ENCODE peak calls at places on chromosomes 12 and 14, in four cellular contexts. F is fibroblast of lung, N is foreskin fibroblast, B is memory B cell. M is an unnamed sample.

GRCh38 chr12:54413284-54414190 is 5.5 kb downstream of the ITGA5 start:
- DNase-seq in F (no peak), N (no peak), B (peak), M (peak)

GRCh38 chr14:58572092-58572853 is 65.5 kb upstream of the DACT1 start:
- DNase-seq in B (no peak), F (peak), N (peak), M (peak)

GRCh38 chr14:106551265-106551664 is 1024.9 kb downstream of the TMEM121 start:
- DNase-seq in N (no peak), B (no peak), F (no peak), M (no peak)

GRCh38 chr14:54881235-54881760 is 21.3 kb downstream of the GCH1 start:
- DNase-seq in F (peak), N (peak), B (peak), M (no peak)

GRCh38 chr14:37142835-37143499 is 29.4 kb downstream of the SLC25A21 start:
- DNase-seq in B (no peak), N (peak), F (peak), M (peak)

GRCh38 chr14:100788517-100789365 is 37.2 kb upstream of the MEG3 start:
- DNase-seq in B (no peak), N (no peak), F (no peak), M (no peak)

GRCh38 chr12:113214938-113215400 is 6.3 kb upstream of the TPCN1 start:
- DNase-seq in N (peak), B (no peak), F (peak), M (peak)

GRCh38 chr12:96136720-96137378 is 57.3 kb upstream of the ELK3 start:
- DNase-seq in B (no peak), F (peak), N (no peak), M (no peak)

GRCh38 chr14:50060871-50061663 is 55.3 kb downstream of the VCPKMT start:
- DNase-seq in B (no peak), F (peak), N (peak), M (peak)

GRCh38 chr14:90693413-90693812 is 122.8 kb downstream of the TTC7B start:
- DNase-seq in N (no peak), F (no peak), B (no peak), M (no peak)

GRCh38 chr14:21279783-21280182 is at the start of gene RPGRIP1:
- DNase-seq in N (no peak), B (no peak), F (no peak), M (no peak)

GRCh38 chr12:32583535-32583934 is 95.6 kb upstream of the DNM1L start:
- DNase-seq in F (peak), N (peak), B (no peak), M (no peak)

GRCh38 chr12:13530966-13531365 is 334.4 kb downstream of the EMP1 start:
- DNase-seq in N (no peak), B (no peak), F (no peak), M (no peak)

GRCh38 chr12:28479683-28480082 is 289.4 kb downstream of the CCDC91 start:
- DNase-seq in F (no peak), N (no peak), B (no peak), M (no peak)

GRCh38 chr14:54653764-54654469 is 87.0 kb downstream of the SAMD4A start:
- DNase-seq in N (peak), F (peak), B (no peak), M (peak)

GRCh38 chr14:22520235-22520634 is 68.8 kb downstream of the DAD1 start:
- DNase-seq in B (no peak), F (peak), N (peak), M (peak)

GRCh38 chr14:72024043-72024407 is 91.8 kb downstream of the RGS6 start:
- DNase-seq in N (no peak), B (peak), F (no peak), M (no peak)

GRCh38 chr12:2311001-2311778 is 258.4 kb downstream of the CACNA1C start:
- DNase-seq in B (no peak), N (peak), F (peak), M (peak)

GRCh38 chr14:99150236-99150635 is 121.8 kb downstream of the BCL11B start:
- DNase-seq in N (no peak), B (no peak), F (no peak), M (no peak)

M was measured in HFFc6.